ENCODE peak calls at places on chromosomes 6 and 20, in seven cellular contexts. B, V, Y, U, Q, A and K are unnamed samples.
A peak's percentile ranks its signal among the peaks of the same experiment; 100 is the strongest.

GRCh38 chr6:37190159-37190535 is 20.2 kb downstream of the PIM1 start:
- DNase-seq in Y (no peak), V (peak; percentile 43), B (no peak), Q (no peak), A (no peak), U (no peak), K (no peak)

GRCh38 chr6:37624121-37624520 is 73.6 kb downstream of the MDGA1 start:
- DNase-seq in Q (peak; percentile 65), Y (peak; percentile 30), B (no peak), A (peak; percentile 40), U (no peak), V (no peak), K (peak; percentile 88)

GRCh38 chr6:42509765-42510164 is 54.1 kb upstream of the UBR2 start:
- DNase-seq in A (no peak), V (no peak), B (no peak), Y (no peak), Q (no peak), U (no peak), K (no peak)

GRCh38 chr6:32105433-32105832 is 3.7 kb downstream of the TNXB start:
- DNase-seq in Y (no peak), V (peak; percentile 47), U (no peak), B (no peak), Q (no peak), A (no peak), K (no peak)

GRCh38 chr20:43955244-43956191 is 40.9 kb downstream of the TOX2 start:
- DNase-seq in V (peak; percentile 95), B (no peak), A (peak; percentile 65), Y (no peak), U (peak; percentile 24), Q (peak; percentile 99), K (peak; percentile 95)

GRCh38 chr6:6998194-6998569 is 109.6 kb upstream of the RREB1 start:
- DNase-seq in Q (no peak), A (no peak), U (no peak), B (no peak), V (no peak), Y (peak; percentile 24), K (no peak)

GRCh38 chr20:9520096-9520495 is 5.7 kb downstream of the LAMP5 start:
- DNase-seq in A (no peak), U (no peak), Q (no peak), B (no peak), V (no peak), Y (no peak), K (no peak)

GRCh38 chr6:30955367-30956042 is 14.7 kb downstream of the MUCL3 start:
- DNase-seq in Y (peak; percentile 38), B (peak; percentile 79), V (no peak), Q (peak; percentile 23), U (peak; percentile 77), A (no peak), K (no peak)

GRCh38 chr20:47748851-47749250 is 36.4 kb downstream of the SULF2 start:
- DNase-seq in B (no peak), U (no peak), V (no peak), Y (no peak), Q (no peak), A (no peak), K (no peak)

GRCh38 chr6:160344281-160344680 is 3.9 kb upstream of the SLC22A3 start:
- DNase-seq in Y (no peak), U (no peak), B (no peak), V (no peak), Q (peak; percentile 10), A (no peak), K (peak; percentile 66)

GRCh38 chr6:154868143-154868594 is 126.9 kb upstream of the TIAM2 start:
- DNase-seq in V (peak; percentile 78), U (no peak), B (no peak), Q (peak; percentile 34), A (no peak), Y (no peak), K (peak; percentile 63)

GRCh38 chr20:50518270-50518721 is 8.1 kb downstream of the PTPN1 start:
- DNase-seq in V (peak; percentile 46), Y (no peak), B (no peak), Q (peak; percentile 56), A (no peak), U (no peak), K (peak; percentile 42)

GRCh38 chr6:169556758-169557505 is 144.9 kb downstream of the WDR27 start:
- DNase-seq in A (no peak), B (no peak), V (no peak), U (peak; percentile 12), Y (no peak), Q (no peak), K (no peak)

GRCh38 chr6:157184202-157185015 is 138.9 kb downstream of the TMEM242 start:
- DNase-seq in V (peak; percentile 67), Q (peak; percentile 74), Y (peak; percentile 64), U (peak; percentile 47), A (peak; percentile 51), B (peak; percentile 92), K (peak; percentile 72)

GRCh38 chr6:133568970-133569889 is 319.7 kb upstream of the TCF21 start:
- DNase-seq in A (peak; percentile 46), B (no peak), U (peak; percentile 4), Y (peak; percentile 25), Q (peak; percentile 97), V (peak; percentile 89), K (peak; percentile 98)

GRCh38 chr20:48789185-48789668 is 38.6 kb downstream of the PREX1 start:
- DNase-seq in Q (no peak), U (no peak), B (no peak), Y (no peak), V (no peak), A (no peak), K (no peak)

GRCh38 chr20:45905505-45906079 is 6.4 kb downstream of the PLTP start:
- DNase-seq in B (no peak), Y (no peak), V (peak; percentile 75), U (no peak), Q (peak; percentile 95), A (peak; percentile 77), K (peak; percentile 94)

GRCh38 chr20:51059862-51060261 is 37.0 kb upstream of the KCNG1 start:
- DNase-seq in Y (no peak), Q (no peak), B (no peak), U (no peak), V (peak; percentile 16), A (no peak), K (no peak)

GRCh38 chr6:131062245-131063027 is 609 bp downstream of the EPB41L2 start:
- DNase-seq in A (peak; percentile 13), V (peak; percentile 20), B (peak; percentile 78), U (no peak), Y (no peak), Q (peak; percentile 19), K (peak; percentile 18)

GRCh38 chr6:44333273-44333919 is 9.1 kb upstream of the SPATS1 start:
- DNase-seq in V (no peak), B (no peak), Y (no peak), Q (no peak), A (no peak), U (no peak), K (no peak)

GRCh38 chr20:38258545-38259223 is 1.9 kb downstream of the KIAA1755 start:
- DNase-seq in U (no peak), V (no peak), Q (no peak), A (no peak), Y (no peak), B (no peak), K (no peak)

GRCh38 chr6:41700577-41701347 is 34.6 kb downstream of the TFEB start:
- DNase-seq in Y (no peak), U (no peak), V (no peak), Q (no peak), B (no peak), A (no peak), K (no peak)

GRCh38 chr6:31407699-31408098 is 4.3 kb downstream of the MICA start:
- DNase-seq in V (peak; percentile 75), A (no peak), Q (peak; percentile 10), B (no peak), U (no peak), Y (no peak), K (peak; percentile 64)

GRCh38 chr6:143965503-143966171 is 42.4 kb downstream of the PLAGL1 start:
- DNase-seq in V (peak; percentile 69), A (peak; percentile 4), U (no peak), B (no peak), Q (no peak), Y (no peak), K (peak; percentile 36)

GRCh38 chr6:35402136-35402855 is 49.8 kb upstream of the FANCE start:
- DNase-seq in Q (no peak), U (no peak), V (no peak), B (no peak), A (no peak), Y (no peak), K (no peak)

GRCh38 chr6:130995783-130996447 is 67.1 kb downstream of the EPB41L2 start:
- DNase-seq in V (no peak), Y (no peak), B (peak; percentile 41), Q (no peak), A (no peak), U (no peak), K (no peak)